ENCODE peak calls at places on chromosomes 11 and 22, in six cellular contexts. I, H, O, S, Y and M are unnamed samples. For H3K27me3, the result is how much of the 10 kb centered on the place peaks cover.

GRCh38 chr11:17906436-17906835 is 106.4 kb downstream of the SERGEF start:
- DNase-seq in I (peak), H (no peak), O (peak), S (peak), Y (no peak), M (no peak)

GRCh38 chr11:112903310-112903709 is 57.9 kb upstream of the NCAM1 start:
- DNase-seq in I (no peak), H (no peak), O (no peak), S (no peak), Y (no peak), M (no peak)

GRCh38 chr11:76670475-76671235 is at the start of gene LRRC32:
- DNase-seq in I (peak), H (no peak), O (peak), S (no peak), Y (no peak), M (no peak)

GRCh38 chr11:65382804-65383368 is 440 bp upstream of the SLC25A45 start:
- DNase-seq in I (peak), H (no peak), O (no peak), S (no peak), Y (no peak), M (no peak)

GRCh38 chr22:16806401-16806800 is 18.8 kb downstream of the XKR3 start:
- DNase-seq in I (no peak), H (no peak), O (no peak), S (no peak), Y (no peak), M (no peak)

GRCh38 chr11:73246303-73246702 is 25.8 kb upstream of the P2RY6 start:
- DNase-seq in I (no peak), H (no peak), O (no peak), S (no peak), Y (no peak), M (no peak)

GRCh38 chr11:82043316-82043715 is 690.3 kb downstream of the FAM181B start:
- DNase-seq in I (no peak), H (no peak), O (no peak), S (no peak), Y (no peak), M (no peak)

GRCh38 chr22:20645954-20646353 is 128.0 kb upstream of the SERPIND1 start:
- DNase-seq in I (no peak), H (no peak), O (no peak), S (no peak), Y (no peak), M (no peak)

GRCh38 chr11:118622376-118623290 is 15.2 kb downstream of the PHLDB1 start:
- DNase-seq in I (peak), H (no peak), O (no peak), S (no peak), Y (no peak), M (no peak)

GRCh38 chr11:115333106-115333505 is 171.1 kb downstream of the CADM1 start:
- DNase-seq in I (no peak), H (no peak), O (no peak), S (no peak), Y (no peak), M (no peak)

GRCh38 chr22:46010951-46011626 is 34.1 kb upstream of the WNT7B start:
- DNase-seq in I (no peak), H (peak), O (no peak), S (no peak), Y (no peak), M (no peak)
- TF ChIP-seq GABPA in I (no peak), H (no peak), O (no peak), S (no peak), Y (no peak), M (no peak)

DNA sequence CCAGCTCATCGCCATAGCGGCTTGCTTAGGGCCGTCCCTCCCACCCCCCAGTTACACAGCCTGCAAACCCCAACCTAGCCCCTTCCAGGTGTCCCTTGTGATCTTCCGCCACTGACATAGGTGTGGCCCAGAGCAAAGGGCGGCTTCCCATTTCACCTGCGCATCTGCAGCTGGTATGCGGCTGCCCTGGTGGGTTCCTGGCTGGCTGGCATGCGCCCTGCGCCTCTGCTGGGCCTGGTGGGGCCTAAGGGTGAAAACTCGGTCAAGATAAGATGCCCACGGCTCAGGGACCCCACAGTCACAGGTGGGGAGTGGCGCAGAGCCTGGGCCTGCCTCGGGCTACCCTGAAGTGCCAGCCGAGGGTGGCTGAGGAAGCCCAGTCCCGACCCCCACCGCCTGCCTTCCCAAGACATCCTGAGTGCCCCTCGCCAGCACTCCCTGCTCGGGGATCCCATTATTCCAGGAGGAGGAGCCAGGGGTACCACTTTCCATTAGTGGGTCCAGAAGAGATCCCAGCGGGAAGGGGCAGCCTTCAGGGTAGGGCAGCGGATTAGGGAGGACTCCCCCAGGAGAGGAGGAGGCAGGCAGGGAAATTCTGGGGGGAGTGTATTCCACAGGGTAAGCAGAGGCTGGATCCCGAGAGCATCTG is 36.9 kb upstream of the KCNQ1OT1 start:
- DNase-seq in I (no peak), H (no peak), O (no peak), S (no peak), Y (no peak), M (no peak)
- H3K27me3 ChIP-seq in I (under half), H (under half), O (under half), S (under half), Y (under half), M (under half)

GRCh38 chr11:282171-282570 is 4.0 kb downstream of the NLRP6 start:
- DNase-seq in I (peak), H (no peak), O (no peak), S (no peak), Y (no peak), M (no peak)

GRCh38 chr11:281486-282161 is 3.4 kb downstream of the NLRP6 start:
- DNase-seq in I (peak), H (no peak), O (no peak), S (no peak), Y (no peak), M (no peak)

GRCh38 chr11:279040-279965 is 1.1 kb downstream of the NLRP6 start:
- DNase-seq in I (peak), H (no peak), O (no peak), S (no peak), Y (no peak), M (no peak)

GRCh38 chr11:279966-280761 is 2.0 kb downstream of the NLRP6 start:
- DNase-seq in I (peak), H (no peak), O (no peak), S (no peak), Y (no peak), M (peak)

DNA sequence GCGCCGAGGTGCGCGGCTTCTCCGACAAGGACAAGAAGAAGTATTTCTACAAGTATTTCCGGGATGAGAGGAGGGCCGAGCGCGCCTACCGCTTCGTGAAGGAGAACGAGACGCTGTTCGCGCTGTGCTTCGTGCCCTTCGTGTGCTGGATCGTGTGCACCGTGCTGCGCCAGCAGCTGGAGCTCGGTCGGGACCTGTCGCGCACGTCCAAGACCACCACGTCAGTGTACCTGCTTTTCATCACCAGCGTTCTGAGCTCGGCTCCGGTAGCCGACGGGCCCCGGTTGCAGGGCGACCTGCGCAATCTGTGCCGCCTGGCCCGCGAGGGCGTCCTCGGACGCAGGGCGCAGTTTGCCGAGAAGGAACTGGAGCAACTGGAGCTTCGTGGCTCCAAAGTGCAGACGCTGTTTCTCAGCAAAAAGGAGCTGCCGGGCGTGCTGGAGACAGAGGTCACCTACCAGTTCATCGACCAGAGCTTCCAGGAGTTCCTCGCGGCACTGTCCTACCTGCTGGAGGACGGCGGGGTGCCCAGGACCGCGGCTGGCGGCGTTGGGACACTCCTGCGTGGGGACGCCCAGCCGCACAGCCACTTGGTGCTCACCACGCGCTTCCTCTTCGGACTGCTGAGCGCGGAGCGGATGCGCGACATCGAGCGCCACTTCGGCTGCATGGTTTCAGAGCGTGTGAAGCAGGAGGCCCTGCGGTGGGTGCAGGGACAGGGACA is 2.7 kb downstream of the NLRP6 start:
- DNase-seq in I (peak), H (no peak), O (no peak), S (no peak), Y (no peak), M (no peak)
- TF ChIP-seq GABPA in I (no peak), H (no peak), O (no peak), S (no peak), Y (no peak), M (no peak)

DNA sequence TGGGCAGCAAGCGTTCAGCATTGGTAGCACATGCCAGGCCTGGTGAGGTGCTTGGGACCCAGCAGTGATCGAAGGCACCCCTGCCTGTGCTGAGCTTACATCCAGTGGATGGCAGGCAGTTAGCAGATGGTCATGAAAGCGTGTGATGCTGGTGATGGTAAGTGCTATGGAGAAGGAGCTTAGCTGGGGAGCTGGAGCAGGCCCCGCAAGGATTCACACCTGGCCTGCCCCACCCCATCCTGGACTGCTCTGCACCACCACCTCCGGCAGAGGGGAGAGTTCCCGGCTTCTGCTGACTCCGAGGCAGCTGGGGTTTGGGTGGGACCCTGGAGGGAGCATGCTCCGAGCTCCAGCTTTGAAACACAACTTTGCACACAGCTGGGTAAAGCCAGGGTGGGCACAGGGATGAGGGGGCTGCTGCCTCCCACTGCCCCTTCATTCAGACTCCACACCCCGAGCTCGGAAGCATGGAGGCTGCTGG is 16.2 kb downstream of the MPPED1 start:
- DNase-seq in I (no peak), H (no peak), O (no peak), S (no peak), Y (no peak), M (no peak)
- H3K27me3 ChIP-seq in I (under half), H (under half), O (under half), S (under half), Y (under half), M (under half)

GRCh38 chr11:28144808-28145207 is 36.6 kb downstream of the METTL15 start:
- DNase-seq in I (no peak), H (no peak), O (no peak), S (no peak), Y (no peak), M (peak)
- TF ChIP-seq GABPA in I (no peak), H (no peak), O (no peak), S (no peak), Y (no peak), M (no peak)

GRCh38 chr22:49763696-49764095 is 64.0 kb downstream of the BRD1 start:
- DNase-seq in I (peak), H (no peak), O (no peak), S (no peak), Y (no peak), M (no peak)
- H3K27me3 ChIP-seq in I (under half), H (under half), O (under half), S (under half), Y (under half), M (under half)

DNA sequence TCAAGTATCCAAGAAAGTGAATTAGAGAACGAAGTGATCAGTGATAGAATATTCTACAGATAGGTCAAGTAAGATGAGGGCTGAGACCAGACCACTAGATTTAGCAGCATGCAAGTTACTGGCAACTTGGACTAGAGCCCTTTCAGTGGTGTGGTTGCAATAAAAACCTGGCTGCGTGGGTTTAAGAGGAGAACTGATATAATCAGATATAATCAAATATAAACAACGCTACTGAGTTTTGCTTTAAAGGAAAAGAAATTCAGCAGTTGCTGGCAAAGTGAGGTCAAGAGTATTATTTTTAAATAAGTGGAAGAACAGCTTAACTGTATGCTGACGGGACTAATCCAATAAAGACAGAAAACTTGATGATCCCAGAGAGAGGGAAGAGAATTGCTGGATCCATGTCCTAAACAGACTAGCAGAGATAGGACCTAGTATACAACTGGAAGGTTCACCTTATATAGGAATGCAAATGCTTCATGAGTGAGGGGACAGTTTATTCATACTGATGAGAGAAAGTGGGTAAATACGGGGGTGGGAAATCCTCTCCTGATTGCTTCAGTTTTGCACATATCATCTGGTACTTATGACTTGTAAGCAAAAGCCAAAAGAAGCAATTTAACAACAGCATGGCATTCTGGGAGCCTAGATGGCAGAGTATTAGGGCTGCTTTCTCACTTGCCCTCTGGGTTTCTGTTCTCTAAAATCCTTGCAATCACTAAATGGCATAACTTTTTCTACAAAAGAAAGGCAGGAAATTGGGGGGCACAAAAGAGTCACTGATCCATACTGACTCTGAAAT is 146.2 kb downstream of the RBFOX2 start:
- DNase-seq in I (peak), H (no peak), O (no peak), S (no peak), Y (no peak), M (no peak)
- TF ChIP-seq GABPA in I (no peak), H (no peak), O (no peak), S (no peak), Y (no peak), M (no peak)

GRCh38 chr11:28476053-28476452 is 367.9 kb downstream of the METTL15 start:
- DNase-seq in I (peak), H (no peak), O (no peak), S (no peak), Y (no peak), M (no peak)
- H3K27me3 ChIP-seq in I (under half), H (under half), O (under half), S (under half), Y (under half), M (under half)

GRCh38 chr11:64096835-64097234 is 61.1 kb downstream of the FLRT1 start:
- DNase-seq in I (no peak), H (no peak), O (no peak), S (no peak), Y (no peak), M (no peak)

GRCh38 chr11:64094463-64095223 is 58.9 kb downstream of the FLRT1 start:
- DNase-seq in I (no peak), H (no peak), O (peak), S (no peak), Y (no peak), M (peak)

GRCh38 chr11:64095949-64096348 is 60.2 kb downstream of the FLRT1 start:
- DNase-seq in I (no peak), H (no peak), O (no peak), S (no peak), Y (no peak), M (no peak)

GRCh38 chr11:64093233-64094039 is 57.7 kb downstream of the FLRT1 start:
- DNase-seq in I (no peak), H (peak), O (peak), S (no peak), Y (no peak), M (no peak)

GRCh38 chr11:64095286-64095825 is 59.6 kb downstream of the FLRT1 start:
- DNase-seq in I (no peak), H (no peak), O (no peak), S (no peak), Y (no peak), M (no peak)
- TF ChIP-seq GABPA in I (no peak), H (no peak), O (no peak), S (no peak), Y (no peak), M (no peak)

DNA sequence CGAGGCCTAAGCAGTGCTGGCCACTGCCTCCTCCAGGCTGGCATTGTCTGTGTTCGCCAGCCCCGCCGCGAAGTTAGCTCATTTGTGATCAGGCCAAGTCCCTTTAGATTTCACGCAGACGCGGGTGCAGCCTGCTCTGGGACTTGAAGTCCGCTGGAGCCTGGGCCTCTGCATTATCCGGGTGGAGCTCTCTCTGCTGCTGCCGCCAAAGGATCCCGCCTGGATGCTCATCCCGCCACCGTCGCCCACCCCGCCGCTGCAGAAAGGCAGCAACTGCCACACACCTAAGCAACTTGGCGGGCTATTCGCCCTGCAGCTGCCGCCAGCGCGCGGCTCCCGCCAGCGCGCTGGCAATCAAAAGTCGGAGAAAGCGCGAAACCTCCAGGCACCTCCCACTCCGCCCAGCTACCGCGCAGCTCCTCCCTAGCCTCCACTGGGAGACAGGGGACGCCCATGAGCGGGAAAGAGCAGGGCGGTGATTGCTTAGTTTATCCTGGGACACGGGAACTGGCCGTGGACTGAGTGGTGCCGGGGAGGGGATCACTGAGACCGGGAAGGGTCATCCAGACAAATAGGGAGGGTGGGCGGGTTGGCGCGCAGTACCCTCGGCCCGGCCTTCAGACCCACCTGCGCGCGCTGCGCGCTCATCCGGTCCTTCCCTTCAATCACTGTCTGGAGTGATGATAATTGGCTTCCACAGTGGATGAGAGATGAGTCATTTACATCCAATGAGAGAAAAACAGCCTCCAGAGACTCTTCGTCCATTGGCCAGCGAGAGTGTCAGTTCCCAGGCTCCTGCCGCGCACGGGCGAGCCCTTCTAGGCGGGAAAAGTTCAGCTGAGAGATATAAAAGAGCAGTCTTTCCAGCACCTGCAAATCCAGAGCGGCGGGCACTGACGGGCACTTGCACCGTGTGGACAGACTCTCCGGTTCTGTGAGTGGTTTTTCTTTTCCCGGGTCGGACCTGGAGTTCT is at the start of gene FAM111B:
- DNase-seq in I (peak), H (peak), O (peak), S (no peak), Y (peak), M (no peak)
- H3K27me3 ChIP-seq in I (under half), H (under half), O (under half), S (under half), Y (under half), M (under half)